ENCODE peak calls at places on chromosomes 7 and 10, in seven cellular contexts. O is WTC11, J is HCT116, A is K562, E is GM12878, Y is HepG2, R is H1. M is an unnamed sample.

GRCh38 chr10:104336829-104337526 is 1.3 kb downstream of the ITPRIP start:
- DNase-seq in A (no peak), Y (peak), R (no peak), E (no peak), J (no peak), O (no peak), M (no peak)

GRCh38 chr10:70331486-70332268 is 47.9 kb upstream of the NPFFR1 start:
- DNase-seq in R (no peak), A (peak), J (peak), E (peak), Y (peak), O (peak), M (peak)

GRCh38 chr10:126013489-126014281 is 117.3 kb downstream of the FANK1 start:
- DNase-seq in E (no peak), O (peak), J (no peak), A (peak), R (peak), Y (no peak), M (no peak)

GRCh38 chr10:108303149-108303548 is 1138.6 kb upstream of the SORCS1 start:
- DNase-seq in J (no peak), A (no peak), R (no peak), O (no peak), Y (no peak), E (peak), M (no peak)

GRCh38 chr10:46523881-46524470 is 32.5 kb downstream of the GPRIN2 start:
- DNase-seq in J (peak), Y (no peak), A (no peak), O (no peak), R (no peak), E (no peak), M (no peak)

GRCh38 chr10:31896972-31897384 is 31.7 kb downstream of the ARHGAP12 start:
- DNase-seq in R (no peak), O (no peak), A (no peak), E (no peak), J (peak), Y (no peak), M (no peak)

GRCh38 chr7:149827089-149827981 is 10.8 kb upstream of the ZNF862 start:
- DNase-seq in R (no peak), O (peak), Y (no peak), J (no peak), E (no peak), A (peak), M (no peak)

GRCh38 chr7:130669051-130669700 is 628 bp upstream of the COPG2 start:
- DNase-seq in J (no peak), R (no peak), E (no peak), Y (no peak), A (no peak), O (peak), M (no peak)

GRCh38 chr7:47313564-47313963 is 268.3 kb downstream of the TNS3 start:
- DNase-seq in E (no peak), J (no peak), Y (no peak), O (no peak), R (no peak), A (no peak), M (no peak)

GRCh38 chr7:31875424-31875823 is 188.4 kb downstream of the PPP1R17 start:
- DNase-seq in Y (no peak), A (no peak), R (no peak), J (no peak), E (no peak), O (no peak), M (no peak)

GRCh38 chr7:4931932-4932331 is 27.1 kb downstream of the MMD2 start:
- DNase-seq in A (peak), O (peak), J (peak), E (no peak), R (peak), Y (peak), M (no peak)

GRCh38 chr10:29120216-29120615 is 168.7 kb upstream of the LYZL1 start:
- DNase-seq in Y (no peak), E (no peak), A (no peak), O (no peak), R (no peak), J (no peak), M (no peak)

GRCh38 chr10:84429926-84430520 is 101.6 kb downstream of the CCSER2 start:
- DNase-seq in O (peak), J (peak), A (peak), E (peak), Y (peak), R (peak), M (peak)

GRCh38 chr10:100934084-100934659 is 21.4 kb downstream of the SLF2 start:
- DNase-seq in R (no peak), A (peak), E (no peak), J (no peak), O (no peak), Y (peak), M (peak)

GRCh38 chr10:95841711-95842498 is 65.9 kb upstream of the CC2D2B start:
- DNase-seq in A (peak), Y (peak), R (peak), O (peak), E (no peak), J (peak), M (peak)

GRCh38 chr7:26397326-26397725 is 105.7 kb downstream of the SNX10 start:
- DNase-seq in A (no peak), J (no peak), Y (no peak), O (no peak), E (no peak), R (no peak), M (no peak)

GRCh38 chr7:55018361-55019328 is at the start of gene EGFR:
- DNase-seq in R (no peak), Y (no peak), A (no peak), E (no peak), O (peak), J (peak), M (peak)

GRCh38 chr10:80718024-80718423 is 180.3 kb downstream of the SH2D4B start:
- DNase-seq in O (no peak), E (no peak), A (peak), R (no peak), Y (no peak), J (no peak), M (no peak)

GRCh38 chr10:24180891-24181290 is 28.0 kb upstream of the KIAA1217 start:
- DNase-seq in J (no peak), O (no peak), Y (no peak), A (no peak), R (no peak), E (no peak), M (no peak)

GRCh38 chr7:25382869-25383268 is 154.6 kb upstream of the NPVF start:
- DNase-seq in Y (no peak), E (no peak), O (no peak), A (no peak), R (no peak), J (no peak), M (no peak)

GRCh38 chr7:157133304-157133703 is 5.4 kb upstream of the UBE3C start:
- DNase-seq in R (no peak), A (no peak), O (no peak), J (no peak), E (no peak), Y (no peak), M (no peak)

GRCh38 chr10:29634764-29635625 is at the start of gene SVIL:
- DNase-seq in E (no peak), A (no peak), R (no peak), O (peak), Y (peak), J (no peak), M (peak)

GRCh38 chr10:23079700-23080099 is 15.7 kb upstream of the MSRB2 start:
- DNase-seq in E (no peak), Y (no peak), R (no peak), O (no peak), A (no peak), J (no peak), M (no peak)

GRCh38 chr7:50952544-50952943 is 169.8 kb upstream of the GRB10 start:
- DNase-seq in O (no peak), A (no peak), Y (no peak), R (no peak), E (no peak), J (no peak), M (no peak)

GRCh38 chr7:158950914-158951635 is 94.7 kb downstream of the DYNC2I1 start:
- DNase-seq in E (no peak), A (no peak), J (no peak), O (no peak), Y (no peak), R (no peak), M (no peak)
- TF ChIP-seq SP1 in E (no peak), A (no peak), J (no peak), O (no peak), Y (no peak), R (no peak), M (no peak)

GRCh38 chr7:22911889-22912288 is 89.2 kb upstream of the TOMM7 start:
- DNase-seq in R (no peak), J (no peak), O (no peak), Y (no peak), E (no peak), A (no peak), M (no peak)

GRCh38 chr7:22913116-22913515 is 90.5 kb upstream of the TOMM7 start:
- DNase-seq in A (no peak), O (no peak), J (no peak), E (no peak), Y (no peak), R (no peak), M (no peak)

GRCh38 chr7:22907805-22908204 is 85.2 kb upstream of the TOMM7 start:
- DNase-seq in J (no peak), Y (no peak), A (no peak), E (no peak), O (no peak), R (no peak), M (no peak)

GRCh38 chr7:22909958-22910357 is 87.3 kb upstream of the TOMM7 start:
- DNase-seq in O (no peak), A (no peak), R (no peak), J (no peak), Y (no peak), E (no peak), M (no peak)
- TF ChIP-seq SP1 in O (no peak), A (no peak), R (no peak), J (no peak), Y (no peak), E (no peak), M (no peak)

DNA sequence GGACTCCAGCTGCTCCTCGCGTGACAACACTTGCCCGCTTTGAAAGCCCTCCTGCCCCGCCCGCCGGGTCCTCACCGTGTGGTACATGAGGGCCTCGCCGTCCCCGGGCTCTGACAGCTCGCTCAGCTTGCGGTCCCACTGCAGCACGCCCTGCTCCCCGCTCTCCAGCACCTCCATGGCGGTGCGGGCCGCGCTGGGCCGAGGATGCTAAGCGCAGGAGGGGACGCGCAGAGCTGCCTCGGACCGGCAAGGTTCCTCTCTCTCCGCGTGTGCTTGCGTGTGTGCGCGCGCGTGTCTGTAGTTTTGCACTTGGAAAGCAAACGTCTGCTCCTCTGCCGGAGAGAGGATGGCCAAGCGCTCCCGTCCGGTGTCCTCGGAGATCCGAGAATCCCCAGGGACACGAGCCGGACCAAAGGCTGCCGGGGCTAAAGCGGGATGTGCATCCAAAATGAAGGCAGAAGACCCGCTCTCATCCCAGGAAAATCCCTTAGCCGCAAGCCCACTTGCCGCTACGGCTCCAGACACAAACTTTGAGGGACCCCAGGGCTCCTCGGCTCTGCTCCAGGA is at the start of gene CREB3L2:
- DNase-seq in O (peak), Y (peak), A (peak), J (no peak), E (no peak), R (peak), M (peak)
- TF ChIP-seq SP1 in O (no peak), Y (no peak), A (no peak), J (no peak), E (no peak), R (no peak), M (no peak)

DNA sequence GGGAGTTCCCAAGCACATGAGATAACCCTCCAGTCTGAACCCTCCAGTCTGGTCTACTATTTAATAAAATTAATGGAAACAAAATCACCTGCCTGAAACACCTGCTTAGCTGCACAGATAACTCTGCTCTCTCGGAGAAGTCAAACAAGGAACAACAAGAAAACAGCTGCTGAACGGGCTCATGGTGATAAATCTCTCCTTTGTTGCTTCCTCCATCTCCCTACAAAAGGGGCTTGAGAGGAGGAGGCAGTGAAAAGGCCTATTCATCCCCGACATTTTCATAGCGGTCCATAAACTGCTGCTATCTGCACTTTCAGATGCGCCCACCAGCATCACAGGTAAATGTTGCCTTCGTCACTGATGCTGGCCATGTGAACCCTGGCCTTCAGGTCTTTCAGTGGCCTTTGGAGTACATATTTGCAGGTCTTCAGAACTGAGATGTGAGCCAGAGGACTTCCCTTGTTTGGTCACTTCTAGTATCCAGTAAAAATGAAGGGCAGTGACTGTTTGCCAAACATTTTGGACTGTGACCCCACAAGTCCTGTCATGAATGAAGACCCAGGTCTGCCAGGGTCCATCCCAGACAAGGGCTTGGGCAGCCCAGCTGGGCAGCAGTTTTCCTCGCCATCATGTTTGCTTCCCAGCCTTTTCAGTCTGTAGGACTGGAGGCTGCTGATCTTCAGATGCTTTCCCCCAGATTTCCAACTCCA is 15.9 kb downstream of the FKBP6 start:
- DNase-seq in J (no peak), A (no peak), Y (peak), E (no peak), R (no peak), O (no peak), M (no peak)
- TF ChIP-seq SP1 in J (no peak), A (no peak), Y (no peak), E (no peak), R (no peak), O (no peak), M (no peak)

GRCh38 chr7:137003606-137004005 is 135.2 kb downstream of the CHRM2 start:
- DNase-seq in E (no peak), Y (no peak), J (no peak), A (no peak), R (no peak), O (no peak), M (no peak)

GRCh38 chr7:137009404-137009803 is 141.0 kb downstream of the CHRM2 start:
- DNase-seq in O (no peak), E (no peak), R (no peak), Y (no peak), A (no peak), J (no peak), M (no peak)

GRCh38 chr7:137005873-137006272 is 137.4 kb downstream of the CHRM2 start:
- DNase-seq in O (no peak), J (no peak), Y (no peak), E (no peak), A (no peak), R (no peak), M (no peak)

GRCh38 chr7:137007001-137007725 is 138.7 kb downstream of the CHRM2 start:
- DNase-seq in J (no peak), A (no peak), E (no peak), R (no peak), O (no peak), Y (no peak), M (no peak)

GRCh38 chr7:137006293-137006692 is 137.8 kb downstream of the CHRM2 start:
- DNase-seq in O (no peak), Y (no peak), E (no peak), J (no peak), A (no peak), R (no peak), M (no peak)
- TF ChIP-seq SP1 in O (no peak), Y (no peak), E (no peak), J (no peak), A (no peak), R (no peak), M (no peak)

GRCh38 chr10:97904026-97904410 is 54.4 kb downstream of the GOLGA7B start:
- DNase-seq in Y (no peak), A (no peak), R (no peak), J (no peak), E (no peak), O (no peak), M (no peak)
- TF ChIP-seq SP1 in Y (no peak), A (no peak), R (no peak), J (no peak), E (no peak), O (no peak), M (no peak)

M was measured in HEK293T.